ENCODE peak calls at places on chromosomes 1 and 21, in eight cellular contexts. One of them, this sample, is unnamed.

GRCh38 chr1:169796411-169796810 is 1.7 kb upstream of the METTL18 start:
- DNase-seq in PC-3: no peak
- DNase-seq in upper lobe of right lung: no peak
- DNase-seq in K562: no peak
- DNase-seq in CD8-positive, alpha-beta T cell: no peak
- DNase-seq in cardiac muscle cell: no peak
- DNase-seq in GM13976: no peak
- DNase-seq in AG10803: no peak
- DNase-seq in this sample: no peak

GRCh38 chr1:15833069-15833679 is 14.3 kb upstream of the SPEN start:
- DNase-seq in PC-3: peak
- DNase-seq in GM13976: no peak
- DNase-seq in cardiac muscle cell: no peak
- DNase-seq in CD8-positive, alpha-beta T cell: peak
- DNase-seq in upper lobe of right lung: peak
- DNase-seq in AG10803: peak
- DNase-seq in K562: peak
- DNase-seq in this sample: no peak

GRCh38 chr21:42614811-42615342 is 38.5 kb upstream of the PDE9A start:
- DNase-seq in K562: peak
- DNase-seq in AG10803: no peak
- DNase-seq in CD8-positive, alpha-beta T cell: peak
- DNase-seq in cardiac muscle cell: no peak
- DNase-seq in upper lobe of right lung: peak
- DNase-seq in GM13976: peak
- DNase-seq in PC-3: peak
- DNase-seq in this sample: no peak

GRCh38 chr1:114349891-114350605 is 161.0 kb downstream of the TRIM33 start:
- DNase-seq in CD8-positive, alpha-beta T cell: no peak
- DNase-seq in K562: no peak
- DNase-seq in cardiac muscle cell: no peak
- DNase-seq in GM13976: no peak
- DNase-seq in upper lobe of right lung: no peak
- DNase-seq in PC-3: no peak
- DNase-seq in AG10803: no peak
- DNase-seq in this sample: no peak

GRCh38 chr1:229407206-229408026 is 26.5 kb downstream of the ACTA1 start:
- DNase-seq in cardiac muscle cell: no peak
- DNase-seq in upper lobe of right lung: peak
- DNase-seq in CD8-positive, alpha-beta T cell: peak
- DNase-seq in GM13976: no peak
- DNase-seq in PC-3: no peak
- DNase-seq in K562: no peak
- DNase-seq in AG10803: no peak
- DNase-seq in this sample: no peak

GRCh38 chr1:59186656-59187055 is 110.2 kb upstream of the FGGY start:
- DNase-seq in K562: no peak
- DNase-seq in CD8-positive, alpha-beta T cell: no peak
- DNase-seq in GM13976: no peak
- DNase-seq in cardiac muscle cell: peak
- DNase-seq in AG10803: peak
- DNase-seq in PC-3: no peak
- DNase-seq in upper lobe of right lung: no peak
- DNase-seq in this sample: no peak

GRCh38 chr1:221845650-221846371 is 103.9 kb upstream of the DUSP10 start:
- DNase-seq in PC-3: peak
- DNase-seq in AG10803: peak
- DNase-seq in K562: peak
- DNase-seq in cardiac muscle cell: peak
- DNase-seq in upper lobe of right lung: no peak
- DNase-seq in GM13976: no peak
- DNase-seq in CD8-positive, alpha-beta T cell: no peak
- DNase-seq in this sample: no peak

GRCh38 chr1:56934400-56935080 is 31.3 kb downstream of the C8B start:
- DNase-seq in CD8-positive, alpha-beta T cell: no peak
- DNase-seq in AG10803: peak
- DNase-seq in upper lobe of right lung: no peak
- DNase-seq in cardiac muscle cell: peak
- DNase-seq in PC-3: no peak
- DNase-seq in GM13976: no peak
- DNase-seq in K562: no peak
- DNase-seq in this sample: peak

GRCh38 chr1:112881742-112882127 is 74.3 kb downstream of the SLC16A1 start:
- DNase-seq in K562: no peak
- DNase-seq in CD8-positive, alpha-beta T cell: no peak
- DNase-seq in AG10803: no peak
- DNase-seq in PC-3: no peak
- DNase-seq in upper lobe of right lung: no peak
- DNase-seq in GM13976: no peak
- DNase-seq in cardiac muscle cell: no peak
- DNase-seq in this sample: no peak

GRCh38 chr1:242754926-242755325 is 230.4 kb upstream of the PLD5 start:
- DNase-seq in GM13976: no peak
- DNase-seq in cardiac muscle cell: no peak
- DNase-seq in upper lobe of right lung: no peak
- DNase-seq in AG10803: no peak
- DNase-seq in PC-3: no peak
- DNase-seq in K562: no peak
- DNase-seq in CD8-positive, alpha-beta T cell: no peak
- DNase-seq in this sample: no peak

GRCh38 chr1:8116892-8117262 is 90.8 kb upstream of the ERRFI1 start:
- DNase-seq in cardiac muscle cell: peak
- DNase-seq in PC-3: no peak
- DNase-seq in AG10803: peak
- DNase-seq in GM13976: no peak
- DNase-seq in upper lobe of right lung: no peak
- DNase-seq in CD8-positive, alpha-beta T cell: no peak
- DNase-seq in K562: no peak
- DNase-seq in this sample: no peak

GRCh38 chr1:232974971-232975370 is 24.6 kb downstream of the NTPCR start:
- DNase-seq in GM13976: no peak
- DNase-seq in CD8-positive, alpha-beta T cell: no peak
- DNase-seq in PC-3: no peak
- DNase-seq in upper lobe of right lung: no peak
- DNase-seq in AG10803: peak
- DNase-seq in cardiac muscle cell: peak
- DNase-seq in K562: no peak
- DNase-seq in this sample: no peak

GRCh38 chr1:57831624-57832023 is 407.8 kb upstream of the DAB1 start:
- DNase-seq in GM13976: no peak
- DNase-seq in CD8-positive, alpha-beta T cell: no peak
- DNase-seq in cardiac muscle cell: peak
- DNase-seq in AG10803: peak
- DNase-seq in PC-3: peak
- DNase-seq in upper lobe of right lung: no peak
- DNase-seq in K562: no peak
- DNase-seq in this sample: no peak

GRCh38 chr1:155008015-155008941 is 5.7 kb downstream of the ZBTB7B start:
- DNase-seq in AG10803: no peak
- DNase-seq in PC-3: no peak
- DNase-seq in K562: peak
- DNase-seq in cardiac muscle cell: no peak
- DNase-seq in GM13976: no peak
- DNase-seq in CD8-positive, alpha-beta T cell: no peak
- DNase-seq in upper lobe of right lung: no peak
- DNase-seq in this sample: no peak

GRCh38 chr1:151953409-151954094 is 40.1 kb downstream of the S100A10 start:
- DNase-seq in AG10803: no peak
- DNase-seq in K562: no peak
- DNase-seq in PC-3: no peak
- DNase-seq in cardiac muscle cell: no peak
- DNase-seq in upper lobe of right lung: no peak
- DNase-seq in GM13976: no peak
- DNase-seq in CD8-positive, alpha-beta T cell: no peak
- DNase-seq in this sample: no peak

GRCh38 chr1:119743776-119744597 is 24.7 kb downstream of the HMGCS2 start:
- DNase-seq in CD8-positive, alpha-beta T cell: peak
- DNase-seq in PC-3: peak
- DNase-seq in cardiac muscle cell: peak
- DNase-seq in upper lobe of right lung: no peak
- DNase-seq in K562: peak
- DNase-seq in AG10803: peak
- DNase-seq in GM13976: peak
- DNase-seq in this sample: peak

GRCh38 chr1:74246266-74246665 is 11.1 kb downstream of the TNNI3K start:
- DNase-seq in cardiac muscle cell: no peak
- DNase-seq in CD8-positive, alpha-beta T cell: no peak
- DNase-seq in GM13976: no peak
- DNase-seq in K562: no peak
- DNase-seq in upper lobe of right lung: no peak
- DNase-seq in PC-3: no peak
- DNase-seq in AG10803: no peak
- DNase-seq in this sample: no peak

DNA sequence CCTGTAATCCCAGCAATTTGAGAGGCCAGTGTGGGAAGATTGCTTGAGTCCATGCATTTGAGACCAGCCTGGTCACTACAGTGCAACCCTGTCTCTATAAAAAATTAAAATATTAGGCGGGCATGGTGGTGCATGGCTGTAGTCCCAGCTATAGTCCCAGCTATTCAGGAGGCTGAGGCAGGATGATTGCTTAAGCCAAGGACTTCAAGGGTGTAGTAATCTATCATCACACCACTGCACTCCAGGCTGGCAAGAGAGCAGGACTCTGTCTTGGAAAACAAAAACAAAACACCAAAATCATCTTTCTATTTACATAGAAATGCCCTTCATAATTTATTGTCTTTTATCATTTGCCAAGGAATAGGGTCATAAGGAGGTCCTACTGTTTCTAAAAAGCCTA is 1274.1 kb upstream of the NCAM2 start:
- DNase-seq in CD8-positive, alpha-beta T cell: no peak
- DNase-seq in cardiac muscle cell: no peak
- DNase-seq in K562: no peak
- DNase-seq in AG10803: no peak
- DNase-seq in GM13976: no peak
- DNase-seq in upper lobe of right lung: no peak
- DNase-seq in PC-3: no peak
- DNase-seq in this sample: no peak
- TF ChIP-seq CTCF in CD8-positive, alpha-beta T cell: no peak
- TF ChIP-seq CTCF in cardiac muscle cell: no peak
- TF ChIP-seq CTCF in K562: no peak
- TF ChIP-seq CTCF in AG10803: no peak
- TF ChIP-seq CTCF in GM13976: no peak
- TF ChIP-seq CTCF in upper lobe of right lung: no peak
- TF ChIP-seq CTCF in PC-3: no peak
- TF ChIP-seq CTCF in this sample: no peak

GRCh38 chr1:178587975-178588374 is 75.1 kb downstream of the TEX35 start:
- DNase-seq in PC-3: no peak
- DNase-seq in cardiac muscle cell: no peak
- DNase-seq in K562: no peak
- DNase-seq in GM13976: no peak
- DNase-seq in upper lobe of right lung: no peak
- DNase-seq in AG10803: no peak
- DNase-seq in CD8-positive, alpha-beta T cell: no peak
- DNase-seq in this sample: no peak
- TF ChIP-seq CTCF in PC-3: no peak
- TF ChIP-seq CTCF in cardiac muscle cell: peak
- TF ChIP-seq CTCF in K562: no peak
- TF ChIP-seq CTCF in GM13976: no peak
- TF ChIP-seq CTCF in upper lobe of right lung: no peak
- TF ChIP-seq CTCF in AG10803: no peak
- TF ChIP-seq CTCF in CD8-positive, alpha-beta T cell: no peak
- TF ChIP-seq CTCF in this sample: no peak

GRCh38 chr1:216566809-216567208 is 143.6 kb upstream of the USH2A start:
- DNase-seq in cardiac muscle cell: peak
- DNase-seq in CD8-positive, alpha-beta T cell: no peak
- DNase-seq in K562: no peak
- DNase-seq in upper lobe of right lung: no peak
- DNase-seq in GM13976: no peak
- DNase-seq in PC-3: peak
- DNase-seq in AG10803: peak
- DNase-seq in this sample: no peak
- TF ChIP-seq CTCF in cardiac muscle cell: peak
- TF ChIP-seq CTCF in CD8-positive, alpha-beta T cell: no peak
- TF ChIP-seq CTCF in K562: no peak
- TF ChIP-seq CTCF in upper lobe of right lung: peak
- TF ChIP-seq CTCF in GM13976: no peak
- TF ChIP-seq CTCF in PC-3: peak
- TF ChIP-seq CTCF in AG10803: peak
- TF ChIP-seq CTCF in this sample: no peak

GRCh38 chr1:94143173-94143808 is 22.3 kb upstream of the ABCA4 start:
- DNase-seq in cardiac muscle cell: no peak
- DNase-seq in K562: no peak
- DNase-seq in PC-3: no peak
- DNase-seq in GM13976: no peak
- DNase-seq in AG10803: peak
- DNase-seq in CD8-positive, alpha-beta T cell: no peak
- DNase-seq in upper lobe of right lung: no peak
- DNase-seq in this sample: no peak
- TF ChIP-seq CTCF in cardiac muscle cell: no peak
- TF ChIP-seq CTCF in K562: no peak
- TF ChIP-seq CTCF in PC-3: no peak
- TF ChIP-seq CTCF in GM13976: no peak
- TF ChIP-seq CTCF in AG10803: no peak
- TF ChIP-seq CTCF in CD8-positive, alpha-beta T cell: no peak
- TF ChIP-seq CTCF in upper lobe of right lung: no peak
- TF ChIP-seq CTCF in this sample: no peak